ENCODE peak calls at places on chromosomes 6 and 20, in five cellular contexts. I is breast epithelium, Q is suprapubic skin, M is GM20000, K is endothelial cell. E is an unnamed sample.

GRCh38 chr6:69795469-69796080 is 1.2 kb downstream of the LMBRD1 start:
- DNase-seq in I (no peak), M (peak), K (no peak), Q (no peak), E (no peak)

GRCh38 chr20:56422131-56422823 is 10.2 kb downstream of the CASS4 start:
- DNase-seq in K (no peak), M (no peak), Q (no peak), I (no peak), E (no peak)

GRCh38 chr6:137873273-137873762 is 6.3 kb downstream of the TNFAIP3 start:
- DNase-seq in Q (peak), I (no peak), K (no peak), M (peak), E (no peak)

GRCh38 chr6:152671146-152671545 is 26.6 kb upstream of the MYCT1 start:
- DNase-seq in M (no peak), K (no peak), Q (no peak), I (no peak), E (no peak)

GRCh38 chr20:22499475-22500174 is 84.7 kb downstream of the FOXA2 start:
- DNase-seq in M (no peak), K (no peak), I (no peak), Q (no peak), E (no peak)

GRCh38 chr6:15329154-15329781 is 83.4 kb downstream of the JARID2 start:
- DNase-seq in M (no peak), K (no peak), I (no peak), Q (no peak), E (no peak)

GRCh38 chr6:89597988-89598387 is 40.6 kb downstream of the LYRM2 start:
- DNase-seq in K (no peak), I (no peak), Q (no peak), M (peak), E (no peak)

GRCh38 chr6:151209071-151209831 is 30.5 kb upstream of the AKAP12 start:
- DNase-seq in Q (no peak), M (no peak), K (no peak), I (no peak), E (no peak)

GRCh38 chr6:36204068-36204753 is 7.7 kb downstream of the BRPF3 start:
- DNase-seq in I (no peak), K (no peak), M (peak), Q (no peak), E (no peak)

GRCh38 chr6:22880686-22881433 is 311.5 kb downstream of the HDGFL1 start:
- DNase-seq in M (no peak), I (no peak), K (no peak), Q (no peak), E (no peak)

GRCh38 chr6:90249458-90249857 is 47.2 kb downstream of the BACH2 start:
- DNase-seq in K (no peak), I (no peak), Q (no peak), M (no peak), E (no peak)

GRCh38 chr6:53250137-53250760 is 98.5 kb downstream of the ELOVL5 start:
- DNase-seq in M (no peak), I (no peak), K (no peak), Q (no peak), E (no peak)

GRCh38 chr6:143397229-143398222 is 53.0 kb downstream of the ADAT2 start:
- DNase-seq in M (no peak), I (peak), Q (peak), K (peak), E (no peak)

GRCh38 chr6:79755967-79756366 is 124.8 kb downstream of the SH3BGRL2 start:
- DNase-seq in M (no peak), I (no peak), Q (no peak), K (no peak), E (no peak)

GRCh38 chr6:167848783-167849182 is 22.1 kb downstream of the AFDN start:
- DNase-seq in M (no peak), I (no peak), Q (no peak), K (no peak), E (no peak)
- TF ChIP-seq CTCF in M (no peak), I (no peak), Q (no peak), K (no peak), E (no peak)

DNA sequence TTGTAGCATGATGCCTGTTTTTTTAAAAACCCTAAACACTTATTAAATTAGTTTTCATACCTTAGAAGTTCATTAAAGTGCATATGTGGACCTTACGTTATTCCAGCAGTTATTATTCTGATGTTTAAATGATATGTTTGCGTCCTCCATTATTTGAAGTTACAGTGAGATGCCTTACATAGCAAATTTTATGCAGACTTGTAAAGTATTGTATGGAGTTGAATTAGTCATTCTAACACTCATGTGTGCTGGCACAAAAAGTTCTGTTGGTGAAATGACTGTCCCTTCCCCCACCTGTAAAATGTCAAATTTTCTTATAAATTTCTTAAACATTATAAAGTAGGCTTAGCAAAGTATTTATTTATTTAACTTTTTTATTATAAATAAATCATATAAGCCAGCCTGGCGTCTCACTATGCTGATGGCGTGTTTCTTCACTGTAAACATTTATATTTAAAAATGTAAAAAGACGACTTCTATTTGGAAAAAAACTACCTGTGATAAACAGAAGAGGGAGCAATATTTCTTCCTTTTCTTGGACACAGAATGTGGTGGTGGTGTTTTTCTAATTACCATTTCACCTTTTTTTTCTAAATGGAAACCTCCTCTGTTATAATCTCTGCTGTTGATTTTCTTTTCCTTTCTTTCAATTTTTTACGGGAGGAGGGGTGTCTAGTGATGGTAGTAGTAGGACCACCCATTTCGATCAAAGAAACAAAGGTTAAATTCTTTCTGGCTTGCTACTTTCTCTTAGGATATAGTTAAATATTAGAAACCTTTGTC is 155.4 kb downstream of the RFPL4B start:
- DNase-seq in I (no peak), K (no peak), M (no peak), Q (no peak), E (no peak)
- TF ChIP-seq CTCF in I (no peak), K (peak), M (no peak), Q (no peak), E (peak)

GRCh38 chr20:24910461-24910860 is 38.6 kb upstream of the CST7 start:
- DNase-seq in Q (no peak), I (no peak), M (no peak), K (no peak), E (peak)

GRCh38 chr20:24909086-24909780 is 39.8 kb upstream of the CST7 start:
- DNase-seq in M (no peak), Q (peak), K (no peak), I (no peak), E (peak)

GRCh38 chr20:24913076-24913628 is 35.9 kb upstream of the CST7 start:
- DNase-seq in Q (no peak), K (no peak), M (no peak), I (no peak), E (peak)

GRCh38 chr20:24912397-24913075 is 36.5 kb upstream of the CST7 start:
- DNase-seq in Q (no peak), I (no peak), M (no peak), K (no peak), E (peak)

DNA sequence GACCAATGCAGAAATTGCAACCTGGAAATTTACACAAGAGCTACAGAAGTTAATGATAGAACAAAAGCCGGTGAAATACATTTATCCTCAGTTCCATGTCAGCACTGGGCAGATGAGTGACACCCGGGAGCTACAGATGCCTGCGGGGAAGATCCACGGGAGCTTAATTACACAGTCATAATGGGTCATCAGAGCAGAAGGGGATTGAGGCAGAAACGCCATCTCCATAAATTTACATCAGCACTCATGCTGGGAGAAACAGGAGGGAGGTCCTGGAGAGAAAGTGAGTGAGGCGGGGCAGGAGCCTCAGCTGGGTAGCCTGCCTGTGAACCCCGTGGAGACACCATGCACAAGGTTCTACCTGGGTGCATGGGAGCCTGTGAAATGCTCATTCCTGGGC is 37.6 kb upstream of the CST7 start:
- DNase-seq in Q (no peak), I (no peak), K (no peak), M (no peak), E (peak)
- TF ChIP-seq CTCF in Q (no peak), I (no peak), K (no peak), M (no peak), E (no peak)

GRCh38 chr6:97077380-97077779 is 152.9 kb downstream of the KLHL32 start:
- DNase-seq in K (no peak), I (no peak), M (no peak), Q (no peak), E (no peak)
- TF ChIP-seq CTCF in K (no peak), I (no peak), M (no peak), Q (no peak), E (no peak)

GRCh38 chr6:42879372-42880239 is at the start of gene RPL7L1:
- DNase-seq in K (peak), I (peak), M (peak), Q (peak), E (peak)
- TF ChIP-seq CTCF in K (no peak), I (peak), M (no peak), Q (no peak), E (no peak)

DNA sequence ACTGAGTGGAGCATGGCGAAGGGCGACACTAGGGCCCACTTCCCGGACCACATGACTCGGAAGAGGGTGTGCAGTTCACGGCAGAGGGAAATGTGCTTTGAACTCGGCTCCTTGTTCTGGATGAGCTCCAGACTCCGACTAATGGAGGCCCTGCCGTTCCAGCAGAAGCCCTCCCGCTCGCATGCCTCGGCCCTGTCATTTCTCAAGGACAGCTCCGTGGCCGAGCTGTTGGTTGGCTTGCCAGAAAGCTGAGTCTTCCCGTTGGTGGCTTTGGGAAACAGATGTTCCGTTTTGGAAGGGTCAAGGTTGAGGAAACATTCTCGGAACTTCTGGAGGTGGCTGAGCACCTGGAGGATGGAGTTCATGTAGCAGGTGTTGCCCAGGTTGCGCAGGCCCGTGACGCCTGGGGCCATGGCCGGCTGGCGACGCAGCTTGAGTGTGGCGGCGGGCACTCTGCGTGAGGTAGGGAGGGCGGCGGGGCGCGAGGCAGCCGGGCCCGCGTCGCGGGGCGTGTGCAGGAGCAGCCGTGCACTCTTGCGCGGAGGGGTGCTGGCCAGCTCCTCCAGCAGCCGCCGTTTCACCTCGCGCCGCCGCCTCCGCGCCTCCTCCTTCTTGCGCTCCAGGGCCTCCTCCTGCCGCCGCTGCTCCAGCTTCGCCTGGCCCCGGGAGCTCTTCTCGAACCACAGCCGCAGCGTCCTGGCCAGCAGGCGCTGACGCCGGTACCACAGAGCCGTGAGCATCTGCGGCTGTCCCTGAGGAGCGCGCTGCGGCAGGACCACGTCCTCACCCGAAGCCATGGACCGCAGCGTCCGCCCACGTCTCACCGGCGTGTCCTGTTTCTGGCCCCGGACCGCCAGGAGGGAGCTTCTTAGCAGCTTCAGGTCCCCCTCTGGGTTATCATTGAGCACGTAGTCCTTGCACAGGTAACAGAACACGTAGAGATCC is 18.6 kb downstream of the TOMM6 start:
- DNase-seq in Q (no peak), I (no peak), K (no peak), M (no peak), E (no peak)
- TF ChIP-seq CTCF in Q (no peak), I (no peak), K (no peak), M (no peak), E (no peak)

DNA sequence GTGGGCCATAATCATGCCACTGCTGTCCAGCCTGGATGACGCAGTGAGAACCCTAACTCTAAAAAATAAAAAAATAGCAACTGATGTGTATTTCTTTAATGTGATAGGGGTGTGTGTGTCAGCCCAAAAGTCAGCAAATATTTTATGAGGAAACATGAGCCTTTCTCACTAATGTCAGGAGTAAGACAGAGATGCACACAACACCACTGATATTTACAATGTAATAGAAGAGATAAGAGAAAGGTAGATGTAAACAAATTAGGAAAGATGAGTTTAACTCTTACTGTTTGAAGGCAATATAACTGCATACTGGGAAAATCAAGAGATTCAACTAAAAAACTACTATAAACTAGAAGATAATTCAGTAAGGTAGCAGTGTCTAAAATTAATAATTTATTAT is 100.0 kb upstream of the BEND3 start:
- DNase-seq in Q (no peak), I (no peak), M (no peak), K (no peak), E (no peak)
- TF ChIP-seq CTCF in Q (no peak), I (no peak), M (no peak), K (no peak), E (no peak)

E was measured in osteocyte.